ENCODE peak calls at places on chromosomes 5 and 9, in ten cellular contexts. M, U, I, F, P, L, V, Q, X and N are unnamed samples.

GRCh38 chr5:80230269-80230992 is 25.4 kb downstream of the SERINC5 start:
- DNase-seq in M (no peak), U (no peak), Q (no peak), I (no peak), V (no peak), X (no peak), F (no peak), L (no peak), P (no peak), N (no peak)

GRCh38 chr5:119280380-119280779 is 75.4 kb upstream of the TNFAIP8 start:
- DNase-seq in Q (no peak), P (no peak), I (no peak), F (no peak), U (no peak), L (no peak), M (no peak), X (no peak), V (no peak), N (no peak)

GRCh38 chr9:33290994-33291397 is 680 bp downstream of the NFX1 start:
- DNase-seq in X (peak; percentile 72), F (no peak), P (no peak), V (no peak), I (no peak), L (no peak), Q (no peak), M (no peak), U (no peak), N (no peak)

GRCh38 chr5:169591636-169592035 is 8.1 kb downstream of the SPDL1 start:
- DNase-seq in F (no peak), I (no peak), L (no peak), U (no peak), M (no peak), P (no peak), V (no peak), Q (no peak), X (no peak), N (no peak)

GRCh38 chr5:78295035-78295961 is 800 bp upstream of the AP3B1 start:
- DNase-seq in L (peak; percentile 18), V (peak; percentile 69), M (peak; percentile 55), I (peak; percentile 76), F (peak; percentile 31), P (peak; percentile 67), X (no peak), U (peak; percentile 91), Q (peak; percentile 23), N (peak; percentile 83)

GRCh38 chr9:118455259-118455658 is 751.1 kb downstream of the TLR4 start:
- DNase-seq in M (no peak), F (no peak), Q (no peak), V (no peak), I (no peak), U (no peak), L (no peak), P (no peak), X (no peak), N (no peak)

GRCh38 chr9:134181648-134182034 is 17.3 kb upstream of the RNU6ATAC start:
- DNase-seq in F (no peak), P (no peak), X (no peak), V (no peak), U (no peak), Q (peak; percentile 9), M (peak; percentile 89), L (no peak), I (no peak), N (no peak)

GRCh38 chr9:133799106-133799505 is 61.0 kb upstream of the SARDH start:
- DNase-seq in F (no peak), V (no peak), P (no peak), L (no peak), I (no peak), X (no peak), M (no peak), Q (no peak), U (no peak), N (no peak)

GRCh38 chr5:54243483-54244080 is 66.8 kb downstream of the ARL15 start:
- DNase-seq in X (no peak), L (no peak), Q (no peak), P (no peak), U (peak; percentile 70), F (no peak), V (no peak), M (no peak), I (no peak), N (no peak)

GRCh38 chr9:99478469-99479027 is 256.5 kb downstream of the SEC61B start:
- DNase-seq in U (no peak), L (peak; percentile 33), Q (no peak), X (no peak), V (no peak), F (peak; percentile 69), M (no peak), I (no peak), P (no peak), N (no peak)

GRCh38 chr5:159084053-159084452 is 15.7 kb downstream of the EBF1 start:
- DNase-seq in X (no peak), V (no peak), I (no peak), F (no peak), U (no peak), Q (no peak), P (no peak), L (no peak), M (no peak), N (no peak)

GRCh38 chr5:51566940-51567339 is 183.7 kb downstream of the ISL1 start:
- DNase-seq in M (no peak), P (no peak), V (no peak), Q (no peak), I (no peak), X (no peak), U (no peak), L (no peak), F (no peak), N (no peak)

GRCh38 chr9:129954868-129955550 is 88.0 kb downstream of the FNBP1 start:
- DNase-seq in I (no peak), P (no peak), L (no peak), F (no peak), Q (no peak), V (no peak), X (no peak), U (no peak), M (no peak), N (no peak)

GRCh38 chr9:114504341-114505186 is 709 bp downstream of the WHRN start:
- DNase-seq in V (peak; percentile 42), M (peak; percentile 48), F (peak; percentile 37), Q (peak; percentile 39), L (peak; percentile 26), U (peak; percentile 78), X (no peak), P (peak; percentile 44), I (peak; percentile 77), N (peak; percentile 88)
- TF ChIP-seq CTCF in V (no peak), M (no peak), F (no peak), Q (no peak), L (no peak), U (peak; percentile 72), X (no peak), P (no peak), I (peak; percentile 68), N (peak; percentile 13)

GRCh38 chr5:1545126-1545797 is 21.5 kb upstream of the LPCAT1 start:
- DNase-seq in X (no peak), Q (no peak), I (no peak), P (no peak), F (no peak), U (no peak), M (no peak), L (no peak), V (peak; percentile 16), N (no peak)

GRCh38 chr5:1543398-1544293 is 19.9 kb upstream of the LPCAT1 start:
- DNase-seq in L (no peak), M (peak; percentile 17), F (no peak), U (no peak), X (no peak), V (peak; percentile 14), I (no peak), Q (no peak), P (no peak), N (peak; percentile 33)

GRCh38 chr5:1542755-1543154 is 19.0 kb upstream of the LPCAT1 start:
- DNase-seq in V (peak; percentile 77), L (no peak), I (no peak), P (peak; percentile 65), F (peak; percentile 74), M (peak; percentile 41), X (peak; percentile 94), Q (peak; percentile 60), U (no peak), N (peak; percentile 79)

GRCh38 chr5:1545798-1546355 is 22.1 kb upstream of the LPCAT1 start:
- DNase-seq in M (peak; percentile 5), F (no peak), X (peak; percentile 100), Q (no peak), V (no peak), P (no peak), L (no peak), U (no peak), I (no peak), N (no peak)

DNA sequence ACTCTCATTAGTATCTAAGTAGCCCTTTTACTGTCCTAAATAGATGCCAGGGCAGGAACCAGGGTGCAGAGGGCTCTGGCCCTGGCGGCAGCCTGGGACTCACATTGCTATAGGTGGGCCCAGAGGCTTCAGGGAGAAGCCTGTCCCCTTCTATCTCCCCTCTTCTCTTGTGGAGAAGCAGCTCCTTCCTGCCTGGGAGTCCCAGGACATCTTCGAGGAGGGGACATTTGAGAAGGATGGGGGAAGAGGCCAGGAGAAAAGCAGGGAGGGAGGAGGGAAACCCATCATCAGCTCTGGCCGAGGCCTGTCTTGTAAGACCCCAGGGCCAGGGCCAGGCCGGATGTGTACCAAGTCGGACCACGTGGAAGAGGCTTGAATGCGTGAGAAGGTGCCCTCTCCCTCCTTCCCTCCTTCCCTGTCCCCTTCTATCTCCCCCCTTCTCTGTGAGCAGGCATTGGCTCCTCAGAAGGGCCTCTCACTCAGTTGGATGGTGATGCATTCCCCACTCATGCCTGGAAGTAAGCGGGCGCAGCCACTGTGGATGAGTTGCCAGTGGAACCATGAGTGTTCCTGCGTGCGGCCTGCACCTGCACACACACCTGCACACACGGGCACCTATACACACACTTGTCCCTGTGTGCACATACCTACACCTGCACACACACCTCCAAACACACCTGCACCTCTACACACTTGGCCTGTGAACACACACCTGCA is 20.7 kb upstream of the LPCAT1 start:
- DNase-seq in V (peak; percentile 13), P (no peak), M (peak; percentile 14), Q (no peak), L (no peak), X (no peak), I (no peak), U (no peak), F (no peak), N (peak; percentile 60)
- H3K27ac ChIP-seq in V (no peak overlapping the region), P (no peak overlapping the region), M (no peak overlapping the region), Q (no peak overlapping the region), L (no peak overlapping the region), X (no peak overlapping the region), I (no peak overlapping the region), U (no peak overlapping the region), F (no peak overlapping the region), N (peak overlapping the region; percentile 46)

GRCh38 chr5:102800427-102800826 is 45.3 kb downstream of the PAM start:
- DNase-seq in L (no peak), I (no peak), M (no peak), Q (no peak), U (no peak), F (no peak), P (no peak), X (no peak), V (no peak), N (no peak)
- H3K4me1 ChIP-seq in L (peaks cover 69% of the 10 kb centered on the region), I (peaks cover 1% of the 10 kb centered on the region), M (no peaks in the 10 kb centered on the region), Q (peaks cover 43% of the 10 kb centered on the region), U (peaks cover 66% of the 10 kb centered on the region), F (peaks cover 55% of the 10 kb centered on the region), P (peaks cover 23% of the 10 kb centered on the region), X (no peaks in the 10 kb centered on the region), V (no peaks in the 10 kb centered on the region), N (peaks cover 12% of the 10 kb centered on the region)

DNA sequence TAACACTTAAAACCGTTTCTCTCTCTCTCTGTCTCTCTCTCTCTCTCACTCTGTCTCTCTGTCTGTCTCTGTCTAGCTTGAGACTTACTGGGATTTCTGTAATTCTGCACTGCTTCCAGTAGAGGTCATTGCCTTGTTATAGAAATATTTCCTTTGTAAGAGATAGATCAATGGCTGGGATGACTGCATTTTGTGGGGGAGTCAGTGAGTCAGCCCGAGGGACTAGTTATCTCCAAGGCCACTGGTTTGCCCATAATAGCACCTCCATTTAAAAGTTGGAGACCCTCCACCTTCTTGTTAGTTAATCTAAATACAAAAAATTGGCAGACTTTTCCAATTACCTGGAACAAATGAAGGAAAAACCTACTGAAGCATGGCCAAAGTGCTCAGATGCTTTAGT is 547.2 kb downstream of the LRRC70 start:
- DNase-seq in V (no peak), L (no peak), M (no peak), U (peak; percentile 62), Q (no peak), I (no peak), X (no peak), F (no peak), P (no peak), N (no peak)
- TF ChIP-seq CTCF in V (no peak), L (peak; percentile 36), M (peak; percentile 56), U (peak; percentile 56), Q (no peak), I (peak; percentile 61), X (peak; percentile 49), F (no peak), P (no peak), N (no peak)